ENCODE peak calls at places on chromosomes 4 and X, in five cellular contexts. Q, R, L, D and S are unnamed samples.

GRCh38 chrX:10509397-10509796 is 111.0 kb downstream of the MID1 start:
- DNase-seq in Q (no peak), R (no peak), L (no peak), D (no peak), S (no peak)

GRCh38 chr4:148443550-148444295 is 1.5 kb upstream of the NR3C2 start:
- DNase-seq in Q (peak; percentile 28), R (no peak), L (peak; percentile 16), D (no peak), S (no peak)

GRCh38 chr4:154998773-154999172 is 209.7 kb upstream of the NPY2R start:
- DNase-seq in Q (no peak), R (no peak), L (no peak), D (no peak), S (no peak)

GRCh38 chr4:2168469-2169319 is 73.2 kb downstream of the HAUS3 start:
- DNase-seq in Q (no peak), R (peak; percentile 34), L (no peak), D (no peak), S (no peak)

GRCh38 chr4:56078866-56079265 is 130.1 kb downstream of the CEP135 start:
- DNase-seq in Q (no peak), R (peak; percentile 20), L (no peak), D (no peak), S (no peak)

GRCh38 chr4:167218022-167218608 is 16.2 kb downstream of the SPOCK3 start:
- DNase-seq in Q (no peak), R (no peak), L (no peak), D (no peak), S (no peak)

GRCh38 chr4:600850-601515 is 24.4 kb upstream of the PDE6B start:
- DNase-seq in Q (no peak), R (no peak), L (no peak), D (no peak), S (no peak)

GRCh38 chr4:78684196-78685079 is 91.7 kb upstream of the BMP2K start:
- DNase-seq in Q (no peak), R (no peak), L (no peak), D (no peak), S (no peak)

GRCh38 chr4:105495667-105496066 is 21.8 kb upstream of the PPA2 start:
- DNase-seq in Q (no peak), R (no peak), L (no peak), D (no peak), S (no peak)

GRCh38 chrX:88284844-88285243 is 462.2 kb upstream of the CPXCR1 start:
- DNase-seq in Q (no peak), R (peak; percentile 77), L (no peak), D (no peak), S (no peak)

GRCh38 chr4:157043131-157043530 is 32.8 kb upstream of the GLRB start:
- DNase-seq in Q (no peak), R (peak; percentile 56), L (no peak), D (no peak), S (no peak)

GRCh38 chr4:110620352-110621327 is 2.2 kb downstream of the PITX2 start:
- DNase-seq in Q (no peak), R (no peak), L (no peak), D (no peak), S (no peak)

GRCh38 chrX:56728321-56728720 is 722 bp upstream of the NBDY start:
- DNase-seq in Q (no peak), R (no peak), L (no peak), D (no peak), S (no peak)

GRCh38 chr4:40576651-40577480 is 52.8 kb downstream of the RBM47 start:
- DNase-seq in Q (no peak), R (peak; percentile 89), L (no peak), D (peak; percentile 31), S (no peak)

GRCh38 chr4:112060212-112060611 is 85.0 kb upstream of the FAM241A start:
- DNase-seq in Q (no peak), R (peak; percentile 49), L (no peak), D (no peak), S (no peak)

GRCh38 chrX:71657267-71657666 is 10.1 kb upstream of the LOC101059915 start:
- DNase-seq in Q (no peak), R (no peak), L (no peak), D (no peak), S (no peak)

GRCh38 chr4:4640692-4641091 is 98.8 kb upstream of the STX18 start:
- DNase-seq in Q (no peak), R (no peak), L (no peak), D (no peak), S (no peak)

GRCh38 chrX:21738145-21738949 is 19.6 kb downstream of the SMPX start:
- DNase-seq in Q (no peak), R (no peak), L (no peak), D (no peak), S (peak; percentile 57)

GRCh38 chr4:95754667-95755066 is 85.2 kb upstream of the PDHA2 start:
- DNase-seq in Q (no peak), R (no peak), L (no peak), D (no peak), S (no peak)

GRCh38 chr4:53026233-53026632 is 164.1 kb downstream of the RASL11B start:
- DNase-seq in Q (no peak), R (no peak), L (no peak), D (no peak), S (no peak)